ENCODE peak calls at places on chromosomes 11 and 22, in four cellular contexts. V is GM12878, Q is K562, Y is HepG2. A is an unnamed sample.
A peak's percentile ranks its signal among the peaks of the same experiment; 100 is the strongest.

GRCh38 chr11:72041364-72042058 is 38.8 kb downstream of the NUMA1 start:
- DNase-seq in Q (peak; percentile 27), Y (peak; percentile 31), V (no peak), A (peak; percentile 52)

GRCh38 chr22:23163665-23164064 is 16.6 kb upstream of the BCR start:
- DNase-seq in Q (no peak), Y (no peak), V (no peak), A (no peak)

GRCh38 chr11:8066911-8067455 is 14.0 kb upstream of the TUB start:
- DNase-seq in V (no peak), Y (no peak), Q (no peak), A (no peak)

GRCh38 chr11:79076526-79077115 is 364.2 kb downstream of the TENM4 start:
- DNase-seq in V (no peak), Y (peak; percentile 30), Q (peak; percentile 51), A (peak; percentile 36)

GRCh38 chr11:62171261-62171723 is 18.7 kb upstream of the SCGB1D1 start:
- DNase-seq in V (peak; percentile 13), Q (peak; percentile 65), Y (peak; percentile 81), A (peak; percentile 75)

GRCh38 chr11:122850076-122850631 is 11.9 kb downstream of the CRTAM start:
- DNase-seq in Y (no peak), Q (no peak), V (no peak), A (no peak)

GRCh38 chr22:42623756-42624446 is 9.2 kb upstream of the POLDIP3 start:
- DNase-seq in Q (no peak), Y (no peak), V (no peak), A (no peak)

GRCh38 chr11:105155679-105156078 is 16.1 kb upstream of the CARD18 start:
- DNase-seq in Y (no peak), V (no peak), Q (no peak), A (no peak)

GRCh38 chr11:69598147-69598546 is 42.8 kb upstream of the CCND1 start:
- DNase-seq in V (no peak), Y (no peak), Q (no peak), A (no peak)

GRCh38 chr11:78855146-78855545 is 280.5 kb upstream of the NARS2 start:
- DNase-seq in Y (no peak), Q (no peak), V (no peak), A (no peak)

GRCh38 chr11:59102259-59102765 is 4.7 kb upstream of the FAM111B start:
- DNase-seq in V (peak; percentile 74), Y (no peak), Q (peak; percentile 57), A (peak; percentile 12)

GRCh38 chr11:60059052-60059451 is 2.6 kb downstream of the MS4A3 start:
- DNase-seq in Q (peak; percentile 19), V (no peak), Y (no peak), A (no peak)

GRCh38 chr22:44500623-44501022 is 2.6 kb upstream of the RTL6 start:
- DNase-seq in Y (no peak), V (no peak), Q (no peak), A (no peak)

GRCh38 chr11:111735262-111736116 is 30.7 kb downstream of the PPP2R1B start:
- DNase-seq in Y (no peak), V (no peak), Q (no peak), A (peak; percentile 61)

GRCh38 chr11:117634756-117635593 is 162.0 kb downstream of the DSCAML1 start:
- DNase-seq in V (no peak), Y (no peak), Q (no peak), A (no peak)

GRCh38 chr11:125572916-125573315 is 3.6 kb downstream of the EI24 start:
- DNase-seq in Y (no peak), Q (no peak), V (no peak), A (no peak)

GRCh38 chr11:94864646-94865045 is 96.5 kb downstream of the AMOTL1 start:
- DNase-seq in Y (no peak), Q (no peak), V (no peak), A (no peak)

GRCh38 chr11:123740787-123741158 is 687 bp downstream of the ZNF202 start:
- DNase-seq in V (no peak), Q (no peak), Y (no peak), A (peak; percentile 19)

GRCh38 chr22:39254789-39255298 is 10.1 kb upstream of the PDGFB start:
- DNase-seq in Y (no peak), Q (no peak), V (peak; percentile 41), A (no peak)

GRCh38 chr11:70606248-70606950 is 208.1 kb downstream of the CTTN start:
- DNase-seq in V (no peak), Y (no peak), Q (no peak), A (no peak)

GRCh38 chr11:32267679-32268187 is 167.6 kb downstream of the WT1 start:
- DNase-seq in Y (no peak), V (no peak), Q (no peak), A (no peak)

GRCh38 chr22:46237453-46238158 is 12.5 kb downstream of the CDPF1 start:
- DNase-seq in Q (no peak), V (no peak), Y (no peak), A (no peak)

GRCh38 chr11:129657866-129658557 is 157.6 kb upstream of the TMEM45B start:
- DNase-seq in V (no peak), Y (no peak), Q (no peak), A (no peak)

GRCh38 chr22:23182289-23183106 is 2.2 kb downstream of the BCR start:
- DNase-seq in Q (peak; percentile 88), Y (no peak), V (peak; percentile 32), A (peak; percentile 66)

GRCh38 chr11:93133710-93134109 is 64.1 kb downstream of the SLC36A4 start:
- DNase-seq in V (no peak), Y (no peak), Q (no peak), A (no peak)

GRCh38 chr22:35357883-35358621 is 22.8 kb upstream of the HMOX1 start:
- DNase-seq in V (no peak), Y (no peak), Q (no peak), A (no peak)

GRCh38 chr11:57530596-57531507 is at the start of gene TIMM10:
- DNase-seq in V (peak; percentile 95), Y (peak; percentile 99), Q (peak; percentile 87), A (peak; percentile 90)

GRCh38 chr11:61752117-61752924 is at the start of gene MYRF:
- DNase-seq in V (no peak), Q (peak; percentile 79), Y (no peak), A (peak; percentile 87)

GRCh38 chr11:108018708-108019107 is 10.0 kb downstream of the CUL5 start:
- DNase-seq in V (no peak), Q (no peak), Y (no peak), A (no peak)

GRCh38 chr22:45235101-45235777 is 5.5 kb downstream of the KIAA0930 start:
- DNase-seq in Y (no peak), Q (no peak), V (peak; percentile 81), A (no peak)

GRCh38 chr22:22375586-22376351 is 131.2 kb downstream of the VPREB1 start:
- DNase-seq in Y (no peak), Q (no peak), V (no peak), A (no peak)

GRCh38 chr11:102940714-102941588 is 14.6 kb downstream of the MMP13 start:
- DNase-seq in Q (peak; percentile 44), V (peak; percentile 37), Y (peak; percentile 56), A (peak; percentile 72)

GRCh38 chr22:31229402-31230140 is 17.5 kb downstream of the LIMK2 start:
- DNase-seq in Y (no peak), Q (peak; percentile 15), V (no peak), A (no peak)

GRCh38 chr11:109772846-109773400 is 320.3 kb upstream of the ZC3H12C start:
- DNase-seq in V (no peak), Q (no peak), Y (no peak), A (no peak)

GRCh38 chr11:43021466-43021865 is 290.3 kb upstream of the API5 start:
- DNase-seq in V (no peak), Q (peak; percentile 7), Y (peak; percentile 13), A (no peak)

GRCh38 chr22:45686842-45687241 is 15.2 kb downstream of the ATXN10 start:
- DNase-seq in V (no peak), Y (no peak), Q (no peak), A (no peak)

GRCh38 chr11:117794772-117795629 is 2.0 kb downstream of the DSCAML1 start:
- DNase-seq in V (no peak), Y (no peak), Q (no peak), A (no peak)

DNA sequence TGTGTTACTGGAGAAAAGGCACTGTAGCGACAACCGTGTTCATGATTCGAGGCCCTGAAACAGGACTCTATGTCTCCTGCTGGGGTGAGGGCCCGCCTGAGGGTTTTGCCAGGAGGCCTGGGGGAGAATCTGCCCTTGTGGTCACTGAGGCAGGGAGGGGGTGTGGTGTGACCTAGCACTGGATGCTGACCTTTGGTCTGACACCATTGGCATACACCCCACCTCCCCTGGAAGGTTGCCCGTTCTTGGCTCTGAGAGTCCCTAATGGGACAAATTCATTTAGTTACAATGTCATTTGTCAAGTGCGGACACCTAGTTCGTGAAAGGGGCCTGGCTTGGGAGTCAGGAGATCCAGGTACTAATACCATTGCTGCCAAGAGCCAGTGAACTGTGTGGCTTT is 29.0 kb downstream of the NECTIN1 start:
- DNase-seq in Y (no peak), V (no peak), Q (no peak), A (no peak)
- TF ChIP-seq TARDBP in Y (no peak), V (no peak), Q (no peak), A (no peak)

GRCh38 chr22:49953027-49953679 is 7.4 kb upstream of the PIM3 start:
- DNase-seq in Q (no peak), V (no peak), Y (no peak), A (no peak)

GRCh38 chr22:49954354-49954753 is 6.2 kb upstream of the PIM3 start:
- DNase-seq in Y (no peak), Q (no peak), V (no peak), A (no peak)

GRCh38 chr22:49951986-49952896 is 8.3 kb upstream of the PIM3 start:
- DNase-seq in Q (no peak), V (no peak), Y (peak; percentile 81), A (no peak)

GRCh38 chr22:49954991-49955580 is 5.5 kb upstream of the PIM3 start:
- DNase-seq in V (no peak), Q (no peak), Y (no peak), A (no peak)

DNA sequence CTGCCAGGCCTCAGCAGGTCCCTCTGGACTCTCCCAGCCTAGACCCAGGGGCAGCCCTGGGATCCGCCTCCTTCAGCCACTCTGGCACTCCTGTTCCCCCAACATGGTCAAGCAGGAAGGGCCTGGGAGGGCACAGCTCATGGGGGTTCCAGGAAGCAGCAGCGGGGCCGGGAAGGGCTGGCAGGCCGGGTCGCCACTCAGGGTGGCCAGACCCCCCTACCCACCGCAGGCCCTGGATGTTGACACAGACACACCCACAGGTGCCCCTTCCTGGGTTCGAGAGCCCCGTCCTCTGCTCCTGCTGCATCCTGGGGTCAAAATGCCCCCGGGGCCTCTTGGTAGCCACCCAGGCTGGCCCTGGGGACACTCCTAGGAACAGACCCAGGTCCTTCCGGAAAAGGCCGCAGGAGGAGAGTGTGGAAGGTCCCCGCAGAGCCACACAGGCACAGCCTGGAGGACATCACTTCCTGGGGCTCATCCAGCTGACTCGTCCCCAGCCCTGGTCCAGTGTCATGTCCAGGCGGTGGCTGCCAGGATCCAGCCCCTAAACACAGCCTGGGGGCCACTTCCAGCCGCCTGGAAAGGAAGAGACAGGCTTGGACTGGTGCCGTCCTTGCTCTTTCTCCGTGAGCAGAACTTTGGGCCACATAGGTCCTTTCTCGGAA is 6.8 kb upstream of the PIM3 start:
- DNase-seq in Q (no peak), V (no peak), Y (no peak), A (no peak)
- TF ChIP-seq TARDBP in Q (no peak), V (no peak), Y (no peak), A (no peak)

GRCh38 chr11:128453444-128454336 is 133.7 kb downstream of the ETS1 start:
- DNase-seq in Q (no peak), V (no peak), Y (no peak), A (no peak)
- TF ChIP-seq TARDBP in Q (no peak), V (no peak), Y (no peak), A (no peak)

GRCh38 chr11:1228921-1229451 is 6.1 kb downstream of the MUC5B start:
- DNase-seq in Y (no peak), Q (peak; percentile 8), V (no peak), A (no peak)
- TF ChIP-seq TARDBP in Y (no peak), Q (no peak), V (no peak), A (no peak)

GRCh38 chr11:2298131-2298794 is 3.5 kb downstream of the C11orf21 start:
- DNase-seq in V (no peak), Q (no peak), Y (no peak), A (no peak)
- TF ChIP-seq TARDBP in V (no peak), Q (no peak), Y (no peak), A (no peak)